ENCODE peak calls at places on chromosomes 2 and 18, in six cellular contexts. One of them, this sample, is unnamed.

GRCh38 chr2:212154392-212154791 is 384.2 kb downstream of the ERBB4 start:
- DNase-seq in tibial artery: no peak
- DNase-seq in ovary: no peak
- DNase-seq in ascending aorta: no peak
- DNase-seq in CD8-positive, alpha-beta memory T cell: no peak
- DNase-seq in cardiac muscle cell: no peak
- DNase-seq in this sample: no peak

GRCh38 chr2:73827018-73827417 is 1.7 kb upstream of the STAMBP start:
- DNase-seq in tibial artery: no peak
- DNase-seq in ovary: no peak
- DNase-seq in ascending aorta: no peak
- DNase-seq in CD8-positive, alpha-beta memory T cell: no peak
- DNase-seq in cardiac muscle cell: peak; percentile 62
- DNase-seq in this sample: no peak

GRCh38 chr18:54946149-54946581 is 13.1 kb downstream of the CCDC68 start:
- DNase-seq in tibial artery: no peak
- DNase-seq in ovary: no peak
- DNase-seq in ascending aorta: no peak
- DNase-seq in CD8-positive, alpha-beta memory T cell: peak; percentile 3
- DNase-seq in cardiac muscle cell: peak; percentile 60
- DNase-seq in this sample: no peak

GRCh38 chr18:62885804-62886203 is 170.5 kb downstream of the PHLPP1 start:
- DNase-seq in tibial artery: no peak
- DNase-seq in ovary: no peak
- DNase-seq in ascending aorta: no peak
- DNase-seq in CD8-positive, alpha-beta memory T cell: no peak
- DNase-seq in cardiac muscle cell: no peak
- DNase-seq in this sample: no peak

GRCh38 chr18:67951166-67951565 is 434.6 kb upstream of the DSEL start:
- DNase-seq in tibial artery: no peak
- DNase-seq in ovary: no peak
- DNase-seq in ascending aorta: no peak
- DNase-seq in CD8-positive, alpha-beta memory T cell: no peak
- DNase-seq in cardiac muscle cell: no peak
- DNase-seq in this sample: no peak

GRCh38 chr2:191171708-191172355 is 21.0 kb upstream of the STAT4 start:
- DNase-seq in tibial artery: no peak
- DNase-seq in ovary: no peak
- DNase-seq in ascending aorta: no peak
- DNase-seq in CD8-positive, alpha-beta memory T cell: no peak
- DNase-seq in cardiac muscle cell: peak; percentile 96
- DNase-seq in this sample: no peak

GRCh38 chr18:67733094-67733493 is 216.6 kb upstream of the DSEL start:
- DNase-seq in tibial artery: no peak
- DNase-seq in ovary: no peak
- DNase-seq in ascending aorta: no peak
- DNase-seq in CD8-positive, alpha-beta memory T cell: no peak
- DNase-seq in cardiac muscle cell: peak; percentile 25
- DNase-seq in this sample: no peak

GRCh38 chr2:239660390-239661228 is 259.8 kb upstream of the HDAC4 start:
- DNase-seq in tibial artery: peak; percentile 60
- DNase-seq in ovary: no peak
- DNase-seq in ascending aorta: no peak
- DNase-seq in CD8-positive, alpha-beta memory T cell: no peak
- DNase-seq in cardiac muscle cell: no peak
- DNase-seq in this sample: no peak

GRCh38 chr2:200603972-200604371 is 18.2 kb downstream of the AOX1 start:
- DNase-seq in tibial artery: no peak
- DNase-seq in ovary: no peak
- DNase-seq in ascending aorta: no peak
- DNase-seq in CD8-positive, alpha-beta memory T cell: no peak
- DNase-seq in cardiac muscle cell: peak; percentile 62
- DNase-seq in this sample: no peak

GRCh38 chr2:54603357-54603756 is 120.1 kb upstream of the EML6 start:
- DNase-seq in tibial artery: no peak
- DNase-seq in ovary: no peak
- DNase-seq in ascending aorta: no peak
- DNase-seq in CD8-positive, alpha-beta memory T cell: no peak
- DNase-seq in cardiac muscle cell: no peak
- DNase-seq in this sample: no peak

GRCh38 chr18:52352920-52353319 is 12.9 kb downstream of the DCC start:
- DNase-seq in tibial artery: no peak
- DNase-seq in ovary: no peak
- DNase-seq in ascending aorta: no peak
- DNase-seq in CD8-positive, alpha-beta memory T cell: no peak
- DNase-seq in cardiac muscle cell: no peak
- DNase-seq in this sample: no peak

GRCh38 chr18:79529296-79529695 is 133.6 kb downstream of the NFATC1 start:
- DNase-seq in tibial artery: peak; percentile 53
- DNase-seq in ovary: no peak
- DNase-seq in ascending aorta: no peak
- DNase-seq in CD8-positive, alpha-beta memory T cell: no peak
- DNase-seq in cardiac muscle cell: no peak
- DNase-seq in this sample: no peak

GRCh38 chr2:168343586-168343985 is 96.2 kb upstream of the STK39 start:
- DNase-seq in tibial artery: no peak
- DNase-seq in ovary: no peak
- DNase-seq in ascending aorta: no peak
- DNase-seq in CD8-positive, alpha-beta memory T cell: no peak
- DNase-seq in cardiac muscle cell: peak; percentile 18
- DNase-seq in this sample: no peak

GRCh38 chr2:60336442-60337141 is 216.9 kb downstream of the BCL11A start:
- DNase-seq in tibial artery: no peak
- DNase-seq in ovary: no peak
- DNase-seq in ascending aorta: no peak
- DNase-seq in CD8-positive, alpha-beta memory T cell: no peak
- DNase-seq in cardiac muscle cell: no peak
- DNase-seq in this sample: no peak

GRCh38 chr2:111919794-111920608 is 21.6 kb downstream of the MERTK start:
- DNase-seq in tibial artery: peak; percentile 84
- DNase-seq in ovary: no peak
- DNase-seq in ascending aorta: peak; percentile 28
- DNase-seq in CD8-positive, alpha-beta memory T cell: no peak
- DNase-seq in cardiac muscle cell: no peak
- DNase-seq in this sample: no peak

GRCh38 chr2:190482441-190482840 is 52.1 kb downstream of the NEMP2 start:
- DNase-seq in tibial artery: no peak
- DNase-seq in ovary: no peak
- DNase-seq in ascending aorta: no peak
- DNase-seq in CD8-positive, alpha-beta memory T cell: no peak
- DNase-seq in cardiac muscle cell: peak; percentile 35
- DNase-seq in this sample: no peak

GRCh38 chr2:208407667-208408066 is 1.1 kb downstream of the PTH2R start:
- DNase-seq in tibial artery: no peak
- DNase-seq in ovary: no peak
- DNase-seq in ascending aorta: no peak
- DNase-seq in CD8-positive, alpha-beta memory T cell: no peak
- DNase-seq in cardiac muscle cell: peak; percentile 30
- DNase-seq in this sample: no peak

GRCh38 chr18:35713545-35713944 is 132.0 kb downstream of the GALNT1 start:
- DNase-seq in tibial artery: no peak
- DNase-seq in ovary: no peak
- DNase-seq in ascending aorta: no peak
- DNase-seq in CD8-positive, alpha-beta memory T cell: no peak
- DNase-seq in cardiac muscle cell: peak; percentile 63
- DNase-seq in this sample: no peak

GRCh38 chr2:16055848-16056580 is 115.7 kb downstream of the MYCN start:
- DNase-seq in tibial artery: no peak
- DNase-seq in ovary: no peak
- DNase-seq in ascending aorta: no peak
- DNase-seq in CD8-positive, alpha-beta memory T cell: no peak
- DNase-seq in cardiac muscle cell: no peak
- DNase-seq in this sample: no peak

GRCh38 chr2:61272421-61273070 is 110.6 kb downstream of the C2orf74 start:
- DNase-seq in tibial artery: no peak
- DNase-seq in ovary: no peak
- DNase-seq in ascending aorta: no peak
- DNase-seq in CD8-positive, alpha-beta memory T cell: no peak
- DNase-seq in cardiac muscle cell: no peak
- DNase-seq in this sample: no peak

GRCh38 chr2:23757686-23758433 is 169.1 kb downstream of the ATAD2B start:
- DNase-seq in tibial artery: no peak
- DNase-seq in ovary: no peak
- DNase-seq in ascending aorta: no peak
- DNase-seq in CD8-positive, alpha-beta memory T cell: no peak
- DNase-seq in cardiac muscle cell: peak; percentile 81
- DNase-seq in this sample: no peak

GRCh38 chr2:178412047-178412446 is 38.9 kb downstream of the PRKRA start:
- DNase-seq in tibial artery: no peak
- DNase-seq in ovary: no peak
- DNase-seq in ascending aorta: no peak
- DNase-seq in CD8-positive, alpha-beta memory T cell: no peak
- DNase-seq in cardiac muscle cell: no peak
- DNase-seq in this sample: no peak

GRCh38 chr2:86552889-86553288 is 10.4 kb downstream of the CHMP3 start:
- DNase-seq in tibial artery: no peak
- DNase-seq in ovary: no peak
- DNase-seq in ascending aorta: no peak
- DNase-seq in CD8-positive, alpha-beta memory T cell: peak; percentile 73
- DNase-seq in cardiac muscle cell: no peak
- DNase-seq in this sample: no peak

GRCh38 chr2:45412754-45413379 is 198.2 kb downstream of the SRBD1 start:
- DNase-seq in tibial artery: no peak
- DNase-seq in ovary: no peak
- DNase-seq in ascending aorta: no peak
- DNase-seq in CD8-positive, alpha-beta memory T cell: no peak
- DNase-seq in cardiac muscle cell: no peak
- DNase-seq in this sample: no peak

GRCh38 chr2:45415534-45416123 is 195.4 kb downstream of the SRBD1 start:
- DNase-seq in tibial artery: no peak
- DNase-seq in ovary: no peak
- DNase-seq in ascending aorta: no peak
- DNase-seq in CD8-positive, alpha-beta memory T cell: no peak
- DNase-seq in cardiac muscle cell: no peak
- DNase-seq in this sample: no peak

DNA sequence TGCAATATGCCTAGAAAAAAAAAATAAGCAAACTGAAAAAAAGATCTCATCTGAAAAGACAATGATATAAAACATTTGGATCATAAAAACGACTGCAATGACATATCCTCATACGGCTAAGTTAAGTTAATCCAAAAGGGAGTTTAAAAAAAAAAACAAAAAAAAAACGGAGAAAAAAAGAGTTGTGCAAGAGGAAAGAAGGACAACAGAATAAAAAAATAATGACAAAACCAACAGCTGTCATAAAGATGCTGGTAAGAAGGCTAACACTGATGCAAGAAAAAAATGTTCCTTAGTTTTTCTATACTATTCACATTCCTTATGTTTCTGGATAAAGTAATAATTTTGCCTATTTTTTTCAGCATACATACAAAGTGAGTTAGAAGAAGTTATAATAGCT is 192.5 kb downstream of the SRBD1 start:
- DNase-seq in tibial artery: no peak
- DNase-seq in ovary: no peak
- DNase-seq in ascending aorta: no peak
- DNase-seq in CD8-positive, alpha-beta memory T cell: no peak
- DNase-seq in cardiac muscle cell: no peak
- DNase-seq in this sample: no peak
- H3K4me3 ChIP-seq in tibial artery: no peak overlapping the region
- H3K4me3 ChIP-seq in ovary: no peak overlapping the region
- H3K4me3 ChIP-seq in ascending aorta: no peak overlapping the region
- H3K4me3 ChIP-seq in CD8-positive, alpha-beta memory T cell: no peak overlapping the region
- H3K4me3 ChIP-seq in cardiac muscle cell: no peak overlapping the region
- H3K4me3 ChIP-seq in this sample: no peak overlapping the region

GRCh38 chr2:197159681-197160211 is 150.8 kb downstream of the ANKRD44 start:
- DNase-seq in tibial artery: no peak
- DNase-seq in ovary: no peak
- DNase-seq in ascending aorta: no peak
- DNase-seq in CD8-positive, alpha-beta memory T cell: no peak
- DNase-seq in cardiac muscle cell: peak; percentile 27
- DNase-seq in this sample: no peak
- H3K27ac ChIP-seq in tibial artery: peak overlapping the region; percentile 24
- H3K27ac ChIP-seq in ovary: no peak overlapping the region
- H3K27ac ChIP-seq in ascending aorta: peak overlapping the region; percentile 58
- H3K27ac ChIP-seq in CD8-positive, alpha-beta memory T cell: no peak overlapping the region
- H3K27ac ChIP-seq in cardiac muscle cell: no peak overlapping the region
- H3K27ac ChIP-seq in this sample: peak overlapping the region; percentile 47

GRCh38 chr2:134027980-134028379 is 225.9 kb upstream of the MGAT5 start:
- DNase-seq in tibial artery: no peak
- DNase-seq in ovary: no peak
- DNase-seq in ascending aorta: no peak
- DNase-seq in CD8-positive, alpha-beta memory T cell: no peak
- DNase-seq in cardiac muscle cell: peak; percentile 2
- DNase-seq in this sample: no peak
- H3K4me3 ChIP-seq in tibial artery: peak overlapping the region; percentile 17
- H3K4me3 ChIP-seq in ovary: no peak overlapping the region
- H3K4me3 ChIP-seq in ascending aorta: peak overlapping the region; percentile 58
- H3K4me3 ChIP-seq in CD8-positive, alpha-beta memory T cell: no peak overlapping the region
- H3K4me3 ChIP-seq in cardiac muscle cell: no peak overlapping the region
- H3K4me3 ChIP-seq in this sample: peak overlapping the region; percentile 66

GRCh38 chr18:3455938-3456685 is 6.1 kb downstream of the TGIF1 start:
- DNase-seq in tibial artery: no peak
- DNase-seq in ovary: no peak
- DNase-seq in ascending aorta: no peak
- DNase-seq in CD8-positive, alpha-beta memory T cell: no peak
- DNase-seq in cardiac muscle cell: peak; percentile 59
- DNase-seq in this sample: no peak
- H3K27ac ChIP-seq in tibial artery: no peak overlapping the region
- H3K27ac ChIP-seq in ovary: no peak overlapping the region
- H3K27ac ChIP-seq in ascending aorta: no peak overlapping the region
- H3K27ac ChIP-seq in CD8-positive, alpha-beta memory T cell: no peak overlapping the region
- H3K27ac ChIP-seq in cardiac muscle cell: peak overlapping the region; percentile 20
- H3K27ac ChIP-seq in this sample: no peak overlapping the region

DNA sequence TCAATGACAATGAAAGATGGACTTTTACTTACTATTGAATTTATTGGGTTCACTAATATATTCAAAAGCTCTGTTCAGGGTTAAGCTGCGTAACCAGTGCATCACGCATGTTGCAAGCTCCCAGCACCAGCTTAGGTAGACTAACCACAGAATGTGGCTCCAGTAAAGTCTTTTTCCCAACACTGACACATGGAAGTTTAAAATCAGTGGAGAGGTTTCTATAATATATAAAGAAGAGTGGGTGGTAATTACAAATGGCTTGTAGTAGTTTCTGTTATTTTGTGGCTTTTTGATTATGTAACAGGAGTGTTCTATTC is 1.9 kb downstream of the PLCL1 start:
- DNase-seq in tibial artery: no peak
- DNase-seq in ovary: no peak
- DNase-seq in ascending aorta: no peak
- DNase-seq in CD8-positive, alpha-beta memory T cell: no peak
- DNase-seq in cardiac muscle cell: peak; percentile 30
- DNase-seq in this sample: no peak
- H3K4me3 ChIP-seq in tibial artery: peak overlapping the region; percentile 95
- H3K4me3 ChIP-seq in ovary: peak overlapping the region; percentile 87
- H3K4me3 ChIP-seq in ascending aorta: peak overlapping the region; percentile 99
- H3K4me3 ChIP-seq in CD8-positive, alpha-beta memory T cell: peak overlapping the region; percentile 69
- H3K4me3 ChIP-seq in cardiac muscle cell: peak overlapping the region; percentile 85
- H3K4me3 ChIP-seq in this sample: peak overlapping the region; percentile 96